ENCODE peak calls at places on chromosomes 13 and 19, in six cellular contexts. Z, M, C, L, O and H are unnamed samples. For H3K9me3, the result is how much of the 10 kb centered on the place peaks cover.

GRCh38 chr19:4229179-4229931 is at the start of gene EBI3:
- DNase-seq in Z (peak), M (no peak), C (peak), L (no peak), O (no peak), H (no peak)

GRCh38 chr19:53868091-53868891 is 608 bp downstream of the MYADM start:
- DNase-seq in Z (no peak), M (peak), C (peak), L (no peak), O (no peak), H (no peak)

GRCh38 chr19:12139885-12140544 is at the start of gene ZNF20:
- DNase-seq in Z (peak), M (peak), C (peak), L (peak), O (peak), H (peak)

GRCh38 chr19:5142725-5143097 is 173.8 kb downstream of the KDM4B start:
- DNase-seq in Z (no peak), M (no peak), C (no peak), L (no peak), O (no peak), H (no peak)

GRCh38 chr13:20118268-20119140 is 42.3 kb downstream of the GJA3 start:
- DNase-seq in Z (peak), M (peak), C (peak), L (no peak), O (no peak), H (no peak)

GRCh38 chr13:93535256-93535655 is 308.6 kb downstream of the GPC6 start:
- DNase-seq in Z (no peak), M (no peak), C (no peak), L (no peak), O (no peak), H (no peak)

GRCh38 chr19:38737297-38737865 is 6.9 kb downstream of the CAPN12 start:
- DNase-seq in Z (no peak), M (no peak), C (no peak), L (no peak), O (no peak), H (no peak)

GRCh38 chr13:77184455-77184854 is 142.4 kb downstream of the MYCBP2 start:
- DNase-seq in Z (no peak), M (no peak), C (no peak), L (no peak), O (no peak), H (no peak)

GRCh38 chr13:25908390-25908789 is 143.4 kb downstream of the SHISA2 start:
- DNase-seq in Z (no peak), M (no peak), C (no peak), L (no peak), O (no peak), H (no peak)

GRCh38 chr13:51913421-51914136 is 51.8 kb downstream of the CCDC70 start:
- DNase-seq in Z (no peak), M (no peak), C (no peak), L (no peak), O (no peak), H (no peak)

GRCh38 chr13:48000559-48001126 is 430 bp downstream of the SUCLA2 start:
- DNase-seq in Z (no peak), M (no peak), C (no peak), L (no peak), O (no peak), H (no peak)

GRCh38 chr19:56079609-56080008 is 41.5 kb downstream of the ZNF787 start:
- DNase-seq in Z (no peak), M (no peak), C (no peak), L (no peak), O (no peak), H (no peak)

GRCh38 chr19:46639356-46640061 is 3.5 kb upstream of the GNG8 start:
- DNase-seq in Z (no peak), M (peak), C (peak), L (no peak), O (no peak), H (no peak)

GRCh38 chr19:38044267-38045111 is 137.5 kb downstream of the SIPA1L3 start:
- DNase-seq in Z (no peak), M (no peak), C (no peak), L (no peak), O (no peak), H (no peak)

GRCh38 chr19:34256835-34257558 is 2.6 kb downstream of the GARRE1 start:
- DNase-seq in Z (no peak), M (no peak), C (no peak), L (no peak), O (no peak), H (no peak)

GRCh38 chr13:113545455-113545930 is 39.1 kb upstream of the TFDP1 start:
- DNase-seq in Z (no peak), M (no peak), C (no peak), L (no peak), O (no peak), H (no peak)

GRCh38 chr13:39855236-39855635 is 199.8 kb downstream of the COG6 start:
- DNase-seq in Z (no peak), M (no peak), C (no peak), L (no peak), O (no peak), H (no peak)

GRCh38 chr13:108460043-108460442 is 169.4 kb upstream of the MYO16 start:
- DNase-seq in Z (no peak), M (no peak), C (no peak), L (no peak), O (no peak), H (no peak)
- H3K4me3 ChIP-seq in Z (no peak), M (no peak), C (no peak), L (no peak), O (no peak), H (no peak)

GRCh38 chr13:109792416-109793090 is 6.2 kb upstream of the IRS2 start:
- DNase-seq in Z (no peak), M (no peak), C (no peak), L (no peak), O (no peak), H (no peak)
- H3K9me3 ChIP-seq in Z (under half), M (under half), C (under half), L (under half), O (under half), H (under half)

GRCh38 chr19:42228640-42229039 is 8.5 kb downstream of the ZNF526 start:
- DNase-seq in Z (no peak), M (no peak), C (no peak), L (no peak), O (no peak), H (no peak)

GRCh38 chr19:42226886-42227285 is 6.8 kb downstream of the ZNF526 start:
- DNase-seq in Z (no peak), M (no peak), C (no peak), L (no peak), O (no peak), H (no peak)

GRCh38 chr19:42229855-42230331 is 9.8 kb downstream of the ZNF526 start:
- DNase-seq in Z (no peak), M (no peak), C (no peak), L (no peak), O (no peak), H (no peak)

GRCh38 chr19:42232435-42232834 is 10.0 kb downstream of the GSK3A start:
- DNase-seq in Z (no peak), M (no peak), C (no peak), L (no peak), O (no peak), H (no peak)

GRCh38 chr19:42229263-42229854 is 9.2 kb downstream of the ZNF526 start:
- DNase-seq in Z (no peak), M (no peak), C (no peak), L (no peak), O (no peak), H (no peak)
- TF ChIP-seq CTCF in Z (no peak), M (no peak), C (no peak), L (no peak), O (no peak), H (no peak)

DNA sequence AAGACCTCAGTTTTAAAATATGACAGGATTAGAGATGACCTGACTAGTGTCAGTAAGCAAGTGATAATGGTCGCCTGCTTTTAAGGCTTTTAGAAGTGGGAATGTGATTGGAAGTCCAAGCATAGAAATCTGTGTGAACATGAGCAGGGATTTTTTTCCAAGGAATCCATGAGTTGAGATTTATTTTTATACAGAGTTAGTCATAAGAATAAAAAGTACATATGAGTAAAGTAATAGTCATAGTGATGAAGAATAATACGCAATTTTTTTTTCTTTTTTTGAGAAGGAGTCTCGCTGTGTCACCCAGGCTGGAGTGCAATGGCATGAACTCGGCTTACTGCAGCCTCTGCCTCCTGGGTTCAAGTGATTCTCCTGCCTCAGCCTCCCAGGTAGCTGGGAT is 1.7 kb downstream of the ZNF546 start:
- DNase-seq in Z (no peak), M (no peak), C (no peak), L (no peak), O (no peak), H (no peak)
- H3K4me3 ChIP-seq in Z (no peak), M (no peak), C (no peak), L (no peak), O (no peak), H (no peak)

DNA sequence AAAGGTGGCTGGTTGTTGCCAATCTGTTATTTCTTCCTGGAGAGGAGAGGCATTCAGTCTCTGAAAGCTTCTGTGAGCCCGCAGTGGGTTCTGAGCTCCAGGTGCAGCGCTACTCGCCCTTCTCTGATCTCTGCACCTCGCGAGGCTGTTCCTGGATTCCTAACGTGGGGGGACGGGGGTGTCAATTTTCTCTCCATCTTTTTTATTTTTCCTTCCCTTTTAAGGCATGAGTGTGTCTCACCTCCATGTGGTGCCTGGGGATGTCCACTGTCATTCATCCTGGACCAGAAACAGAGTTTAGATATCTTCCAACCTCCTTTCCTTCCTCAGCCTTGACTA is 626 bp downstream of the ZNF233 start:
- DNase-seq in Z (no peak), M (no peak), C (no peak), L (no peak), O (no peak), H (no peak)
- H3K9me3 ChIP-seq in Z (half or more), M (under half), C (half or more), L (under half), O (under half), H (under half)

GRCh38 chr19:989381-990081 is 5.4 kb downstream of the WDR18 start:
- DNase-seq in Z (no peak), M (no peak), C (peak), L (no peak), O (no peak), H (no peak)
- TF ChIP-seq CTCF in Z (no peak), M (no peak), C (no peak), L (peak), O (no peak), H (peak)

GRCh38 chr19:6267552-6268381 is 12.0 kb downstream of the MLLT1 start:
- DNase-seq in Z (no peak), M (no peak), C (no peak), L (no peak), O (no peak), H (no peak)
- H3K4me3 ChIP-seq in Z (no peak), M (no peak), C (no peak), L (no peak), O (no peak), H (no peak)